ENCODE peak calls at places on chromosomes 11 and 22, in seven cellular contexts. B is T-helper 2 cell; T is kidney epithelial cell; W is WTC11; N is hypothalamus; M is activated CD4-positive, alpha-beta T cell treated with anti-CD3 and anti-CD28 coated beads for 36 hours; E is Right ventricle myocardium superior. K is an unnamed sample.

GRCh38 chr11:120820040-120820439 is 203.9 kb upstream of the TBCEL start:
- DNase-seq in B (no peak), T (no peak), W (no peak), N (peak; percentile 31), M (no peak), E (no peak), K (no peak)

GRCh38 chr11:57164317-57164716 is 17.4 kb upstream of the LRRC55 start:
- DNase-seq in B (no peak), T (no peak), W (no peak), N (no peak), M (no peak), E (no peak), K (no peak)

GRCh38 chr11:124402326-124402922 is 3.6 kb upstream of the OR8B3 start:
- DNase-seq in B (peak; percentile 73), T (peak; percentile 35), W (peak; percentile 58), N (peak; percentile 40), M (peak; percentile 82), E (peak; percentile 40), K (peak; percentile 80)

GRCh38 chr11:60095477-60096120 is 7.1 kb downstream of the MS4A2 start:
- DNase-seq in B (no peak), T (no peak), W (no peak), N (no peak), M (no peak), E (no peak), K (no peak)

GRCh38 chr11:108959874-108960273 is 295.0 kb downstream of the DDX10 start:
- DNase-seq in B (no peak), T (no peak), W (no peak), N (no peak), M (no peak), E (no peak), K (no peak)

GRCh38 chr22:44025171-44026065 is 1.3 kb downstream of the PARVB start:
- DNase-seq in B (no peak), T (no peak), W (no peak), N (no peak), M (no peak), E (peak; percentile 72), K (no peak)

GRCh38 chr22:19714320-19715252 is at the start of gene SEPTIN5:
- DNase-seq in B (no peak), T (no peak), W (no peak), N (no peak), M (no peak), E (peak; percentile 50), K (peak; percentile 74)

GRCh38 chr11:124623861-124624525 is 1.3 kb downstream of the TBRG1 start:
- DNase-seq in B (no peak), T (no peak), W (no peak), N (no peak), M (no peak), E (no peak), K (peak; percentile 31)

GRCh38 chr11:96486890-96487633 is 97.2 kb downstream of the JRKL start:
- DNase-seq in B (no peak), T (peak; percentile 52), W (no peak), N (no peak), M (no peak), E (no peak), K (no peak)

GRCh38 chr11:108959124-108959761 is 294.4 kb downstream of the DDX10 start:
- DNase-seq in B (no peak), T (no peak), W (no peak), N (no peak), M (no peak), E (no peak), K (no peak)

GRCh38 chr22:38132794-38133193 is 22.3 kb upstream of the BAIAP2L2 start:
- DNase-seq in B (no peak), T (no peak), W (no peak), N (no peak), M (no peak), E (peak; percentile 36), K (no peak)

GRCh38 chr22:20153945-20154344 is 3.1 kb upstream of the CCDC188 start:
- DNase-seq in B (no peak), T (no peak), W (peak; percentile 42), N (no peak), M (no peak), E (no peak), K (no peak)

GRCh38 chr11:78251083-78251699 is 62.5 kb downstream of the USP35 start:
- DNase-seq in B (no peak), T (no peak), W (no peak), N (no peak), M (no peak), E (no peak), K (peak; percentile 54)

GRCh38 chr11:19792510-19792909 is 79.9 kb downstream of the NAV2 start:
- DNase-seq in B (no peak), T (no peak), W (no peak), N (no peak), M (no peak), E (no peak), K (no peak)

GRCh38 chr22:39567135-39567946 is 3.2 kb upstream of the CACNA1I start:
- DNase-seq in B (peak; percentile 86), T (no peak), W (no peak), N (no peak), M (peak; percentile 64), E (no peak), K (no peak)

GRCh38 chr11:131609317-131609716 is 238.9 kb downstream of the NTM start:
- DNase-seq in B (no peak), T (peak; percentile 48), W (no peak), N (no peak), M (no peak), E (no peak), K (peak; percentile 90)

K was measured in GM03348.